ENCODE peak calls at places on chromosomes 5 and 9, in six cellular contexts. H, U, D, T, B and X are unnamed samples.
A peak's percentile ranks its signal among the peaks of the same experiment; 100 is the strongest.

GRCh38 chr5:149731332-149731616 is 1.2 kb downstream of the PPARGC1B start:
- DNase-seq in D (no peak), H (no peak), B (no peak), T (no peak), U (no peak), X (no peak)

GRCh38 chr5:175059687-175060194 is 335.4 kb downstream of the MSX2 start:
- DNase-seq in T (peak; percentile 89), H (peak; percentile 62), B (no peak), D (peak; percentile 72), U (peak; percentile 92), X (no peak)

GRCh38 chr9:95966303-95966702 is 90.8 kb downstream of the ERCC6L2 start:
- DNase-seq in H (no peak), B (no peak), D (no peak), U (no peak), T (no peak), X (no peak)

GRCh38 chr5:126514159-126515141 is 80.6 kb downstream of the ALDH7A1 start:
- DNase-seq in U (peak; percentile 32), B (peak; percentile 77), D (no peak), T (no peak), H (peak; percentile 75), X (peak; percentile 69)

GRCh38 chr9:120016231-120016630 is 563.7 kb downstream of the CDK5RAP2 start:
- DNase-seq in H (no peak), D (no peak), U (peak; percentile 61), B (no peak), T (no peak), X (no peak)

GRCh38 chr5:68032240-68032762 is 183.3 kb upstream of the PIK3R1 start:
- DNase-seq in B (no peak), U (no peak), H (no peak), T (no peak), D (no peak), X (no peak)

GRCh38 chr9:89405832-89406231 is 87.5 kb downstream of the SECISBP2 start:
- DNase-seq in D (no peak), H (no peak), U (no peak), T (no peak), B (no peak), X (no peak)

GRCh38 chr9:16671591-16672137 is 198.8 kb downstream of the BNC2 start:
- DNase-seq in T (no peak), U (no peak), D (no peak), H (peak; percentile 83), B (peak; percentile 53), X (peak; percentile 21)

GRCh38 chr5:135107101-135107500 is 73.1 kb upstream of the PITX1 start:
- DNase-seq in D (no peak), U (no peak), B (no peak), H (no peak), T (no peak), X (no peak)

GRCh38 chr9:107739601-107740082 is 250.1 kb upstream of the KLF4 start:
- DNase-seq in U (no peak), T (no peak), H (peak; percentile 15), D (no peak), B (no peak), X (no peak)

GRCh38 chr9:82560457-82560904 is 502.5 kb downstream of the RASEF start:
- DNase-seq in H (no peak), T (no peak), U (no peak), D (no peak), B (no peak), X (no peak)

GRCh38 chr5:139660105-139660915 is 12.2 kb downstream of the CXXC5 start:
- DNase-seq in D (no peak), H (no peak), T (no peak), B (peak; percentile 42), U (no peak), X (no peak)

GRCh38 chr9:112809351-112809848 is 58.8 kb downstream of the SNX30 start:
- DNase-seq in H (no peak), B (no peak), D (no peak), U (no peak), T (no peak), X (no peak)

GRCh38 chr5:139708434-139708849 is 60.3 kb downstream of the CXXC5 start:
- DNase-seq in U (no peak), B (no peak), H (no peak), T (no peak), D (no peak), X (no peak)

GRCh38 chr9:137176302-137177182 is 4.7 kb upstream of the TMEM210 start:
- DNase-seq in H (peak; percentile 17), T (peak; percentile 71), D (no peak), B (peak; percentile 32), U (peak; percentile 55), X (peak; percentile 64)

GRCh38 chr9:89312154-89312616 is 1.2 kb downstream of the CKS2 start:
- DNase-seq in U (peak; percentile 59), D (no peak), T (no peak), H (no peak), B (peak; percentile 51), X (peak; percentile 21)

GRCh38 chr9:137000177-137000930 is 4.0 kb upstream of the CLIC3 start:
- DNase-seq in D (no peak), T (no peak), H (peak; percentile 79), B (peak; percentile 79), U (no peak), X (peak; percentile 90)

GRCh38 chr9:136882109-136882946 is 4.0 kb upstream of the TRAF2 start:
- DNase-seq in T (peak; percentile 62), U (peak; percentile 63), D (no peak), B (peak; percentile 95), H (peak; percentile 87), X (peak; percentile 61)

GRCh38 chr5:129379406-129379805 is 80.7 kb upstream of the ADAMTS19 start:
- DNase-seq in B (no peak), U (peak; percentile 25), D (no peak), H (no peak), T (no peak), X (no peak)

GRCh38 chr9:81318571-81318970 is 370.8 kb downstream of the TLE1 start:
- DNase-seq in D (no peak), B (peak; percentile 85), U (no peak), H (peak; percentile 72), T (no peak), X (peak; percentile 2)

GRCh38 chr9:81499021-81499454 is 190.3 kb downstream of the TLE1 start:
- DNase-seq in B (peak; percentile 55), D (no peak), U (no peak), H (peak; percentile 85), T (no peak), X (peak; percentile 73)

GRCh38 chr5:540215-541147 is 16.2 kb upstream of the SLC9A3 start:
- DNase-seq in B (no peak), T (no peak), D (no peak), U (no peak), H (no peak), X (no peak)

GRCh38 chr5:537621-538071 is 13.4 kb upstream of the SLC9A3 start:
- DNase-seq in T (no peak), B (no peak), D (no peak), H (no peak), U (no peak), X (no peak)

GRCh38 chr5:538271-538771 is 14.1 kb upstream of the SLC9A3 start:
- DNase-seq in D (no peak), H (no peak), B (no peak), U (no peak), T (no peak), X (no peak)

GRCh38 chr5:539469-540214 is 15.4 kb upstream of the SLC9A3 start:
- DNase-seq in D (no peak), B (no peak), T (no peak), U (no peak), H (no peak), X (no peak)

GRCh38 chr5:538801-539468 is 14.7 kb upstream of the SLC9A3 start:
- DNase-seq in U (no peak), H (no peak), D (no peak), T (no peak), B (no peak), X (no peak)
- H4K8ac ChIP-seq in U (no peak overlapping the region), H (no peak overlapping the region), D (peak overlapping the region; percentile 82), T (no peak overlapping the region), B (no peak overlapping the region), X (no peak overlapping the region)

DNA sequence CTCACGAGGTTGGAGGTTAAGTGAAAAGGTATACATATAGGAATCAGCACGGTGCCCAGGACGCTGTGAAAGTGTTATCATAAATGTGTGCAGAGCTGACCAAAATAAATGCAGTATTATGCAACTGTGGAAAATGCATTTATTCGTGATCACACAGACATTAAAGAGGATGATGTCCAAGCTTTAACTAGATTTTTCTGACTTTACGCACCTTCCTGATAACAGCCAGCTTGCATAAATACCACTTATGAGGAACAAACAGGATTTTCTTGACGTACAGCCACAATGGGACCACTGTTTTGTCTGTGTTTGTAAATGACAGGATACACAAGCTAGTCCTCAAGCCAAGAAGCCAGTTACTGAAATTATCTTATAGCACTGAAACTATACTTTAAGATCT is 71.4 kb upstream of the ATP10B start:
- DNase-seq in U (no peak), B (no peak), T (no peak), D (no peak), H (no peak), X (peak; percentile 62)
- H3K27ac ChIP-seq in U (no peak overlapping the region), B (no peak overlapping the region), T (no peak overlapping the region), D (no peak overlapping the region), H (no peak overlapping the region), X (peak overlapping the region; percentile 45)

GRCh38 chr5:65013141-65013540 is 244.4 kb downstream of the CWC27 start:
- DNase-seq in U (no peak), H (peak; percentile 65), T (no peak), D (no peak), B (peak; percentile 68), X (no peak)

GRCh38 chr5:65015767-65016166 is 247.0 kb downstream of the CWC27 start:
- DNase-seq in U (peak; percentile 45), B (no peak), H (no peak), T (no peak), D (no peak), X (no peak)

GRCh38 chr5:65017636-65018035 is 248.9 kb downstream of the CWC27 start:
- DNase-seq in H (peak; percentile 58), T (no peak), D (no peak), B (peak; percentile 33), U (no peak), X (peak; percentile 16)

GRCh38 chr5:65012411-65012972 is 243.8 kb downstream of the CWC27 start:
- DNase-seq in U (no peak), T (no peak), H (peak; percentile 27), B (peak; percentile 69), D (no peak), X (no peak)

GRCh38 chr5:65014769-65015168 is 246.0 kb downstream of the CWC27 start:
- DNase-seq in U (no peak), H (no peak), D (no peak), B (no peak), T (no peak), X (no peak)
- H3K4ac ChIP-seq in U (no peak overlapping the region), H (no peak overlapping the region), D (no peak overlapping the region), B (no peak overlapping the region), T (no peak overlapping the region), X (no peak overlapping the region)

GRCh38 chr5:14299666-14300065 is 156.5 kb downstream of the TRIO start:
- DNase-seq in D (peak; percentile 23), T (no peak), H (no peak), B (no peak), U (no peak), X (no peak)

GRCh38 chr5:14296533-14297331 is 153.6 kb downstream of the TRIO start:
- DNase-seq in B (no peak), H (peak; percentile 36), D (no peak), T (no peak), U (no peak), X (no peak)

GRCh38 chr5:14295610-14296009 is 152.5 kb downstream of the TRIO start:
- DNase-seq in U (no peak), D (no peak), H (no peak), T (no peak), B (no peak), X (no peak)

GRCh38 chr5:14298126-14298847 is 155.1 kb downstream of the TRIO start:
- DNase-seq in H (peak; percentile 48), D (no peak), U (no peak), T (no peak), B (no peak), X (no peak)

GRCh38 chr5:14297697-14298096 is 154.6 kb downstream of the TRIO start:
- DNase-seq in U (no peak), H (no peak), B (no peak), T (no peak), D (no peak), X (no peak)
- H4K8ac ChIP-seq in U (no peak overlapping the region), H (no peak overlapping the region), B (peak overlapping the region; percentile 0), T (no peak overlapping the region), D (no peak overlapping the region), X (no peak overlapping the region)